ENCODE peak calls at places on chromosomes 11 and 22, in four cellular contexts. One of them, this sample, is unnamed.

GRCh38 chr11:130671801-130672700 is 223.6 kb downstream of the ADAMTS15 start:
- DNase-seq in AG08396: peak; percentile 74
- DNase-seq in stimulated activated CD4-positive, alpha-beta T cell treated with anti-CD3 and anti-CD28 coated beads, Interleukin-2, amount 100 ng/mL, for 48 hours: no peak
- DNase-seq in LoVo: no peak
- DNase-seq in this sample: peak; percentile 23

GRCh38 chr11:443542-444199 is 1.9 kb upstream of the ANO9 start:
- DNase-seq in AG08396: no peak
- DNase-seq in stimulated activated CD4-positive, alpha-beta T cell treated with anti-CD3 and anti-CD28 coated beads, Interleukin-2, amount 100 ng/mL, for 48 hours: no peak
- DNase-seq in LoVo: no peak
- DNase-seq in this sample: no peak

GRCh38 chr11:133515075-133515474 is 17.2 kb downstream of the OPCML start:
- DNase-seq in AG08396: no peak
- DNase-seq in stimulated activated CD4-positive, alpha-beta T cell treated with anti-CD3 and anti-CD28 coated beads, Interleukin-2, amount 100 ng/mL, for 48 hours: no peak
- DNase-seq in LoVo: no peak
- DNase-seq in this sample: no peak

GRCh38 chr11:124812876-124813275 is 12.7 kb upstream of the MSANTD2 start:
- DNase-seq in AG08396: no peak
- DNase-seq in stimulated activated CD4-positive, alpha-beta T cell treated with anti-CD3 and anti-CD28 coated beads, Interleukin-2, amount 100 ng/mL, for 48 hours: no peak
- DNase-seq in LoVo: no peak
- DNase-seq in this sample: no peak

GRCh38 chr11:45948341-45948740 is 25.9 kb downstream of the LARGE2 start:
- DNase-seq in AG08396: no peak
- DNase-seq in stimulated activated CD4-positive, alpha-beta T cell treated with anti-CD3 and anti-CD28 coated beads, Interleukin-2, amount 100 ng/mL, for 48 hours: no peak
- DNase-seq in LoVo: no peak
- DNase-seq in this sample: no peak

GRCh38 chr22:50677493-50678217 is 5.0 kb downstream of the SHANK3 start:
- DNase-seq in AG08396: peak; percentile 15
- DNase-seq in stimulated activated CD4-positive, alpha-beta T cell treated with anti-CD3 and anti-CD28 coated beads, Interleukin-2, amount 100 ng/mL, for 48 hours: no peak
- DNase-seq in LoVo: no peak
- DNase-seq in this sample: no peak

GRCh38 chr11:66617148-66617814 is 851 bp downstream of the RBM14 start:
- DNase-seq in AG08396: peak; percentile 46
- DNase-seq in stimulated activated CD4-positive, alpha-beta T cell treated with anti-CD3 and anti-CD28 coated beads, Interleukin-2, amount 100 ng/mL, for 48 hours: no peak
- DNase-seq in LoVo: no peak
- DNase-seq in this sample: no peak

GRCh38 chr11:71251761-71252433 is 480 bp downstream of the SHANK2 start:
- DNase-seq in AG08396: peak; percentile 73
- DNase-seq in stimulated activated CD4-positive, alpha-beta T cell treated with anti-CD3 and anti-CD28 coated beads, Interleukin-2, amount 100 ng/mL, for 48 hours: no peak
- DNase-seq in LoVo: peak; percentile 19
- DNase-seq in this sample: peak; percentile 63

GRCh38 chr11:2459016-2459725 is 14.4 kb downstream of the KCNQ1 start:
- DNase-seq in AG08396: no peak
- DNase-seq in stimulated activated CD4-positive, alpha-beta T cell treated with anti-CD3 and anti-CD28 coated beads, Interleukin-2, amount 100 ng/mL, for 48 hours: no peak
- DNase-seq in LoVo: no peak
- DNase-seq in this sample: no peak

GRCh38 chr22:19483481-19484244 is 3.9 kb downstream of the CDC45 start:
- DNase-seq in AG08396: no peak
- DNase-seq in stimulated activated CD4-positive, alpha-beta T cell treated with anti-CD3 and anti-CD28 coated beads, Interleukin-2, amount 100 ng/mL, for 48 hours: no peak
- DNase-seq in LoVo: no peak
- DNase-seq in this sample: no peak

GRCh38 chr22:44445731-44446130 is 52.3 kb downstream of the RTL6 start:
- DNase-seq in AG08396: no peak
- DNase-seq in stimulated activated CD4-positive, alpha-beta T cell treated with anti-CD3 and anti-CD28 coated beads, Interleukin-2, amount 100 ng/mL, for 48 hours: no peak
- DNase-seq in LoVo: no peak
- DNase-seq in this sample: no peak

GRCh38 chr11:128415539-128415938 is 171.8 kb downstream of the ETS1 start:
- DNase-seq in AG08396: no peak
- DNase-seq in stimulated activated CD4-positive, alpha-beta T cell treated with anti-CD3 and anti-CD28 coated beads, Interleukin-2, amount 100 ng/mL, for 48 hours: no peak
- DNase-seq in LoVo: no peak
- DNase-seq in this sample: no peak

GRCh38 chr11:64250875-64251721 is at the start of gene PLCB3:
- DNase-seq in AG08396: peak; percentile 92
- DNase-seq in stimulated activated CD4-positive, alpha-beta T cell treated with anti-CD3 and anti-CD28 coated beads, Interleukin-2, amount 100 ng/mL, for 48 hours: peak; percentile 73
- DNase-seq in LoVo: peak; percentile 56
- DNase-seq in this sample: peak; percentile 76

GRCh38 chr22:24146190-24146616 is 35.1 kb upstream of the SUSD2 start:
- DNase-seq in AG08396: no peak
- DNase-seq in stimulated activated CD4-positive, alpha-beta T cell treated with anti-CD3 and anti-CD28 coated beads, Interleukin-2, amount 100 ng/mL, for 48 hours: no peak
- DNase-seq in LoVo: no peak
- DNase-seq in this sample: no peak

GRCh38 chr22:33299245-33299956 is 241.2 kb upstream of the SYN3 start:
- DNase-seq in AG08396: no peak
- DNase-seq in stimulated activated CD4-positive, alpha-beta T cell treated with anti-CD3 and anti-CD28 coated beads, Interleukin-2, amount 100 ng/mL, for 48 hours: no peak
- DNase-seq in LoVo: no peak
- DNase-seq in this sample: no peak

GRCh38 chr11:20011294-20011951 is 148.9 kb downstream of the DBX1 start:
- DNase-seq in AG08396: no peak
- DNase-seq in stimulated activated CD4-positive, alpha-beta T cell treated with anti-CD3 and anti-CD28 coated beads, Interleukin-2, amount 100 ng/mL, for 48 hours: no peak
- DNase-seq in LoVo: no peak
- DNase-seq in this sample: no peak

GRCh38 chr11:125174686-125175085 is 10.1 kb downstream of the PKNOX2 start:
- DNase-seq in AG08396: no peak
- DNase-seq in stimulated activated CD4-positive, alpha-beta T cell treated with anti-CD3 and anti-CD28 coated beads, Interleukin-2, amount 100 ng/mL, for 48 hours: no peak
- DNase-seq in LoVo: no peak
- DNase-seq in this sample: no peak

GRCh38 chr11:89504270-89504669 is 13.1 kb upstream of the NOX4 start:
- DNase-seq in AG08396: no peak
- DNase-seq in stimulated activated CD4-positive, alpha-beta T cell treated with anti-CD3 and anti-CD28 coated beads, Interleukin-2, amount 100 ng/mL, for 48 hours: no peak
- DNase-seq in LoVo: no peak
- DNase-seq in this sample: no peak

GRCh38 chr22:46931881-46932280 is 169.4 kb downstream of the TBC1D22A start:
- DNase-seq in AG08396: no peak
- DNase-seq in stimulated activated CD4-positive, alpha-beta T cell treated with anti-CD3 and anti-CD28 coated beads, Interleukin-2, amount 100 ng/mL, for 48 hours: no peak
- DNase-seq in LoVo: no peak
- DNase-seq in this sample: no peak

GRCh38 chr11:6979365-6979764 is 40.8 kb downstream of the ZNF214 start:
- DNase-seq in AG08396: no peak
- DNase-seq in stimulated activated CD4-positive, alpha-beta T cell treated with anti-CD3 and anti-CD28 coated beads, Interleukin-2, amount 100 ng/mL, for 48 hours: no peak
- DNase-seq in LoVo: no peak
- DNase-seq in this sample: no peak

GRCh38 chr11:71483689-71484088 is 30.7 kb downstream of the NADSYN1 start:
- DNase-seq in AG08396: no peak
- DNase-seq in stimulated activated CD4-positive, alpha-beta T cell treated with anti-CD3 and anti-CD28 coated beads, Interleukin-2, amount 100 ng/mL, for 48 hours: no peak
- DNase-seq in LoVo: no peak
- DNase-seq in this sample: no peak

GRCh38 chr22:38218661-38219331 is 17.0 kb downstream of the MAFF start:
- DNase-seq in AG08396: peak; percentile 92
- DNase-seq in stimulated activated CD4-positive, alpha-beta T cell treated with anti-CD3 and anti-CD28 coated beads, Interleukin-2, amount 100 ng/mL, for 48 hours: peak; percentile 33
- DNase-seq in LoVo: peak; percentile 79
- DNase-seq in this sample: no peak

GRCh38 chr11:111697910-111698309 is 68.3 kb downstream of the PPP2R1B start:
- DNase-seq in AG08396: no peak
- DNase-seq in stimulated activated CD4-positive, alpha-beta T cell treated with anti-CD3 and anti-CD28 coated beads, Interleukin-2, amount 100 ng/mL, for 48 hours: no peak
- DNase-seq in LoVo: no peak
- DNase-seq in this sample: no peak

GRCh38 chr11:5631969-5632635 is 7.3 kb downstream of the TRIM34 start:
- DNase-seq in AG08396: no peak
- DNase-seq in stimulated activated CD4-positive, alpha-beta T cell treated with anti-CD3 and anti-CD28 coated beads, Interleukin-2, amount 100 ng/mL, for 48 hours: no peak
- DNase-seq in LoVo: no peak
- DNase-seq in this sample: no peak

GRCh38 chr11:103338621-103339484 is 229.6 kb downstream of the DYNC2H1 start:
- DNase-seq in AG08396: no peak
- DNase-seq in stimulated activated CD4-positive, alpha-beta T cell treated with anti-CD3 and anti-CD28 coated beads, Interleukin-2, amount 100 ng/mL, for 48 hours: no peak
- DNase-seq in LoVo: no peak
- DNase-seq in this sample: no peak

GRCh38 chr22:26766510-26767350 is 109.3 kb downstream of the MIAT start:
- DNase-seq in AG08396: no peak
- DNase-seq in stimulated activated CD4-positive, alpha-beta T cell treated with anti-CD3 and anti-CD28 coated beads, Interleukin-2, amount 100 ng/mL, for 48 hours: no peak
- DNase-seq in LoVo: no peak
- DNase-seq in this sample: no peak

GRCh38 chr11:68686486-68686885 is 2.1 kb downstream of the GAL start:
- DNase-seq in AG08396: no peak
- DNase-seq in stimulated activated CD4-positive, alpha-beta T cell treated with anti-CD3 and anti-CD28 coated beads, Interleukin-2, amount 100 ng/mL, for 48 hours: no peak
- DNase-seq in LoVo: no peak
- DNase-seq in this sample: no peak

GRCh38 chr11:134199531-134199930 is 24.2 kb downstream of the NCAPD3 start:
- DNase-seq in AG08396: no peak
- DNase-seq in stimulated activated CD4-positive, alpha-beta T cell treated with anti-CD3 and anti-CD28 coated beads, Interleukin-2, amount 100 ng/mL, for 48 hours: no peak
- DNase-seq in LoVo: no peak
- DNase-seq in this sample: no peak

GRCh38 chr22:46356496-46357185 is 21.1 kb downstream of the TRMU start:
- DNase-seq in AG08396: no peak
- DNase-seq in stimulated activated CD4-positive, alpha-beta T cell treated with anti-CD3 and anti-CD28 coated beads, Interleukin-2, amount 100 ng/mL, for 48 hours: no peak
- DNase-seq in LoVo: no peak
- DNase-seq in this sample: no peak

GRCh38 chr22:11627798-11628650 is 3900.0 kb upstream of the OR11H1 start:
- DNase-seq in AG08396: peak; percentile 16
- DNase-seq in stimulated activated CD4-positive, alpha-beta T cell treated with anti-CD3 and anti-CD28 coated beads, Interleukin-2, amount 100 ng/mL, for 48 hours: no peak
- DNase-seq in LoVo: no peak
- DNase-seq in this sample: no peak

GRCh38 chr22:38397189-38398097 is 57.6 kb downstream of the KCNJ4 start:
- DNase-seq in AG08396: no peak
- DNase-seq in stimulated activated CD4-positive, alpha-beta T cell treated with anti-CD3 and anti-CD28 coated beads, Interleukin-2, amount 100 ng/mL, for 48 hours: no peak
- DNase-seq in LoVo: peak; percentile 51
- DNase-seq in this sample: peak; percentile 51

GRCh38 chr11:7903940-7904339 is 27.1 kb downstream of the OR10A6 start:
- DNase-seq in AG08396: no peak
- DNase-seq in stimulated activated CD4-positive, alpha-beta T cell treated with anti-CD3 and anti-CD28 coated beads, Interleukin-2, amount 100 ng/mL, for 48 hours: no peak
- DNase-seq in LoVo: no peak
- DNase-seq in this sample: no peak